ENCODE peak calls at places on chromosome 15, in eight cellular contexts. J, T, S, H, K, P, E and G are unnamed samples.

GRCh38 chr15:50141856-50142255 is 22.8 kb upstream of the ATP8B4 start:
- DNase-seq in J (no peak), T (no peak), S (no peak), H (no peak), K (no peak), P (no peak), E (no peak), G (no peak)

GRCh38 chr15:101070502-101071273 is 151.5 kb downstream of the LRRK1 start:
- DNase-seq in J (peak; percentile 99), T (no peak), S (no peak), H (no peak), K (peak; percentile 69), P (peak; percentile 85), E (no peak), G (no peak)

GRCh38 chr15:49675051-49675450 is 54.2 kb downstream of the DTWD1 start:
- DNase-seq in J (peak; percentile 9), T (no peak), S (no peak), H (no peak), K (no peak), P (peak; percentile 9), E (peak; percentile 2), G (no peak)

GRCh38 chr15:48975713-48976419 is 12.1 kb upstream of the SHC4 start:
- DNase-seq in J (peak; percentile 65), T (peak; percentile 87), S (peak; percentile 79), H (peak; percentile 48), K (peak; percentile 94), P (peak; percentile 89), E (peak; percentile 87), G (peak; percentile 80)

GRCh38 chr15:45424429-45424828 is 46.1 kb upstream of the GATM start:
- DNase-seq in J (no peak), T (no peak), S (no peak), H (no peak), K (no peak), P (no peak), E (no peak), G (no peak)

GRCh38 chr15:70127288-70127746 is 29.6 kb upstream of the TLE3 start:
- DNase-seq in J (peak; percentile 87), T (no peak), S (no peak), H (peak; percentile 59), K (no peak), P (peak; percentile 97), E (no peak), G (peak; percentile 55)

GRCh38 chr15:88904808-88905327 is 8.3 kb downstream of the MFGE8 start:
- DNase-seq in J (peak; percentile 79), T (peak; percentile 91), S (peak; percentile 84), H (peak; percentile 71), K (peak; percentile 95), P (peak; percentile 82), E (peak; percentile 88), G (peak; percentile 85)

GRCh38 chr15:75731248-75732100 is 18.8 kb upstream of the CSPG4 start:
- DNase-seq in J (no peak), T (peak; percentile 32), S (peak; percentile 73), H (no peak), K (no peak), P (peak; percentile 80), E (no peak), G (peak; percentile 63)

GRCh38 chr15:75945953-75946352 is 42.3 kb downstream of the FBXO22 start:
- DNase-seq in J (no peak), T (no peak), S (no peak), H (no peak), K (no peak), P (no peak), E (no peak), G (no peak)

GRCh38 chr15:20294651-20295237 is 246.9 kb downstream of the GOLGA6L6 start:
- DNase-seq in J (no peak), T (peak; percentile 63), S (no peak), H (peak; percentile 17), K (peak; percentile 83), P (no peak), E (peak; percentile 22), G (no peak)

GRCh38 chr15:82739086-82739485 is 29.4 kb upstream of the AP3B2 start:
- DNase-seq in J (no peak), T (no peak), S (no peak), H (no peak), K (no peak), P (no peak), E (no peak), G (no peak)

GRCh38 chr15:35557012-35557411 is 11.0 kb upstream of the DPH6 start:
- DNase-seq in J (no peak), T (no peak), S (no peak), H (no peak), K (no peak), P (no peak), E (no peak), G (no peak)

GRCh38 chr15:78662028-78662427 is 21.0 kb upstream of the CHRNB4 start:
- DNase-seq in J (no peak), T (no peak), S (no peak), H (no peak), K (no peak), P (no peak), E (no peak), G (no peak)

GRCh38 chr15:99442268-99442897 is 123.4 kb upstream of the MEF2A start:
- DNase-seq in J (no peak), T (peak; percentile 83), S (peak; percentile 57), H (peak; percentile 23), K (peak; percentile 89), P (no peak), E (no peak), G (peak; percentile 77)

DNA sequence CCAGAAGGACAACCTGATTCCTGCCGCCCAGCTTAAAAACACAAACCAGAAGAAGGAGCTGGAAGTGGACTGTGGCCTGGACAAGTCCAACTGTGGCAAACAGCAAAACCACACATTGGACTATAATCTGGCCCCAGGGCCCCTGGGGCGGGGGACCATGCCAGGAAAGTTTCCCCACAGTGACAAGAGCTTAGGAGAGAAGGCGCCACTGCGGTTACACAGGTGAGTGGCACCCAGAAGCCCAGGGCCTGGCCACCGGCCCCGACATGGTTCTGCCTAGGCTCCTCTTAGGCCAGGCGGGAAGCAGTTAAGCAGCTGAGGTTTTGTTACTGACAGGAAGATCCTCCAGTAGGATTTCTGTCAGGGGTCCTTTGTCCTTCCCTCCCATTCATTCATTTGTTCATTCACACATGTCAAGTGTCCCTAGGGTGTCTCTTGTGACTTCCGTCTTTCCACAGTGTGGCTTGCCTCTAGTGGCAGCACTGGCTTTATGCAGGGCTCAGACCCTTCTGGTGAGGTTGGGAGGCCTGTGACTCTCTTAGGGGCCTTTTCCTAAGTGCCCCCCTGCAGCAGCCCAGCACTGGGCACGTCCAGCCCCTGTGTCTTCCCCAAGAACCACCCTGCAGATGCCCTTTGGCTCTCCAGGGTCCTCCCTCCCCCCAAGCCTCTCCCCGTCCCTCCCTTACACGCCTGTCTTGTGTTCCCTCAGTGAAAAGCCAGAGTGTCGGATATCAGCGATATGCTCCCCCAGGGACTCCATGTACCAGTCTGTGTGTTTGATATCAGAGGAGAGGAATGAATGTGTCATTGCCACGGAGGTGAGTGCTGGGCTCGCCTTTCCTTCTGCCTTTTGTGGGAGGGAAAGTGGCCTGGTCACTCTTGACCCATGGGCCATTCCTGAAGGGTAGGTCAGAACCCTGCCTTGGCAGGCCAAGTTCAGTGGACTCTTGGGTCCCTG is 7.8 kb downstream of the DLL4 start:
- DNase-seq in J (peak; percentile 50), T (peak; percentile 74), S (no peak), H (no peak), K (no peak), P (peak; percentile 42), E (no peak), G (no peak)
- H3K4me1 ChIP-seq in J (peaks cover 79% of the 10 kb centered on the region), T (peaks cover 26% of the 10 kb centered on the region), S (no peaks in the 10 kb centered on the region), H (peaks cover 3% of the 10 kb centered on the region), K (no peaks in the 10 kb centered on the region), P (peaks cover 16% of the 10 kb centered on the region), E (peaks cover 30% of the 10 kb centered on the region), G (peaks cover 96% of the 10 kb centered on the region)

DNA sequence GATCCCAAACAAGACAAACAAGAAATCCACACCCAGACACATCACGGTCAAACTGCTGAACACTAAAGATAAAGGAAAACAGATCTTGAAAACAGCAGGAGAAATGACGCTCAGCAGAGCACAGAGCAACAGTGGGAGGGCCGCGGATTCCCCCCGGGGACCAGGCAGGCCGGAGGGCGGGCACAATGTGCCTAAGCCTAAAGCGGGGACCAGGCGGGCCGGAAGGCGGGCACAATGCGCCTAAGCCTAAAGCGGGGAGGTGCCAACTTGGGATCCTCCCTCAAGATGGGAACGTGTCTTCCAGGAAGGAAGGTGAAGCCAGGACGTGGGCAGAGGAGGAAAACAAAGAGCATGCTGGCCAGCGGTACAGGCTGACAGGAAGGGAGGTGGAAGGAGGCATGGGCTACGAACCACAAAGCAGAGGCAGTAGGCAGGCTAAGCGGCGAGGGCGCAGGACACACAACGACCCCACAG is 31.1 kb downstream of the CYFIP1 start:
- DNase-seq in J (no peak), T (peak; percentile 82), S (peak; percentile 69), H (peak; percentile 71), K (peak; percentile 92), P (no peak), E (no peak), G (peak; percentile 83)
- H3K4me1 ChIP-seq in J (peaks cover 34% of the 10 kb centered on the region), T (peaks cover 11% of the 10 kb centered on the region), S (no peaks in the 10 kb centered on the region), H (peaks cover 3% of the 10 kb centered on the region), K (no peaks in the 10 kb centered on the region), P (no peaks in the 10 kb centered on the region), E (no peaks in the 10 kb centered on the region), G (peaks cover 80% of the 10 kb centered on the region)

GRCh38 chr15:25930931-25931330 is 67.8 kb upstream of the ATP10A start:
- DNase-seq in J (no peak), T (no peak), S (no peak), H (no peak), K (no peak), P (no peak), E (no peak), G (no peak)
- H3K4me1 ChIP-seq in J (peaks cover 7% of the 10 kb centered on the region), T (no peaks in the 10 kb centered on the region), S (no peaks in the 10 kb centered on the region), H (no peaks in the 10 kb centered on the region), K (no peaks in the 10 kb centered on the region), P (no peaks in the 10 kb centered on the region), E (peaks cover 5% of the 10 kb centered on the region), G (peaks cover 10% of the 10 kb centered on the region)

GRCh38 chr15:43913941-43914340 is 87.1 kb downstream of the WDR76 start:
- DNase-seq in J (no peak), T (no peak), S (no peak), H (no peak), K (no peak), P (no peak), E (no peak), G (no peak)

GRCh38 chr15:43912991-43913927 is 86.5 kb downstream of the WDR76 start:
- DNase-seq in J (peak; percentile 46), T (no peak), S (peak; percentile 27), H (no peak), K (no peak), P (peak; percentile 65), E (peak; percentile 16), G (no peak)

GRCh38 chr15:43912208-43912607 is 85.4 kb downstream of the WDR76 start:
- DNase-seq in J (no peak), T (no peak), S (no peak), H (no peak), K (no peak), P (no peak), E (no peak), G (no peak)

GRCh38 chr15:43908641-43909040 is 81.8 kb downstream of the WDR76 start:
- DNase-seq in J (no peak), T (no peak), S (no peak), H (no peak), K (no peak), P (no peak), E (no peak), G (no peak)

DNA sequence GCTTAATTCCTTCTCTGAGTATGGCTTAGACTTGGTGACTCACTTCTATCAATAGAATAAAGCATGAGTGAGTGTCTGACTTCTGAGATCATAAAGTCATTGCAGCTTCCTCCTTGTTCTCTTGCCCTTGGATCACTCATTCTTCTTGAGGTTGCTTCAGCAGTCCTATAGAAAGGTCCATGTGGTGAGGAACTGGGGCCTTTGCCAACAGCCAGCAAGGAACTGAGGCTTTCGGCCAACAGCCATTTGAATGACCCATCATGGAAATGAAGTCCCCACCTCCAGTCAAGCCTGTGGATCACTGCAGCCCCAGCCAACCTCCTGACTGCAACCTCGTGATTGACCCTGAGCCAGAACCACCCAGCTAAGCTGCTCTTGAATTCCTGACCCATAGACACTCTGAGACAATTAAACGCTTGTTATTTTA is 84.4 kb downstream of the WDR76 start:
- DNase-seq in J (no peak), T (no peak), S (no peak), H (peak; percentile 25), K (no peak), P (no peak), E (no peak), G (peak; percentile 61)
- H3K4me1 ChIP-seq in J (no peaks in the 10 kb centered on the region), T (no peaks in the 10 kb centered on the region), S (no peaks in the 10 kb centered on the region), H (no peaks in the 10 kb centered on the region), K (peaks cover 7% of the 10 kb centered on the region), P (peaks cover 11% of the 10 kb centered on the region), E (peaks cover 9% of the 10 kb centered on the region), G (peaks cover 44% of the 10 kb centered on the region)